ENCODE peak calls at places on chromosomes 6 and 20, in seven cellular contexts. K, Z, Y, F, J, A and B are unnamed samples.

GRCh38 chr6:46062312-46062711 is 46.7 kb upstream of the CLIC5 start:
- DNase-seq in K (no peak), Z (no peak), Y (no peak), F (no peak), J (no peak), A (no peak), B (no peak)

GRCh38 chr6:124793406-124793805 is 168.8 kb upstream of the RNF217 start:
- DNase-seq in K (no peak), Z (no peak), Y (no peak), F (no peak), J (peak), A (no peak), B (no peak)

GRCh38 chr20:57649617-57650015 is 29.4 kb upstream of the ZBP1 start:
- DNase-seq in K (peak), Z (no peak), Y (no peak), F (peak), J (no peak), A (no peak), B (no peak)

GRCh38 chr6:137389150-137389664 is 105.0 kb downstream of the OLIG3 start:
- DNase-seq in K (peak), Z (no peak), Y (peak), F (no peak), J (no peak), A (no peak), B (peak)

GRCh38 chr6:4891171-4891570 is 112.7 kb downstream of the RPP40 start:
- DNase-seq in K (no peak), Z (no peak), Y (no peak), F (no peak), J (no peak), A (no peak), B (no peak)

GRCh38 chr20:5806457-5807263 is 56.5 kb downstream of the SHLD1 start:
- DNase-seq in K (no peak), Z (no peak), Y (no peak), F (no peak), J (no peak), A (no peak), B (no peak)

GRCh38 chr6:143139239-143139784 is 78.6 kb downstream of the AIG1 start:
- DNase-seq in K (no peak), Z (no peak), Y (no peak), F (peak), J (no peak), A (no peak), B (no peak)

GRCh38 chr6:28277746-28278145 is 3.6 kb upstream of the PGBD1 start:
- DNase-seq in K (no peak), Z (no peak), Y (no peak), F (no peak), J (no peak), A (peak), B (no peak)

GRCh38 chr6:85405175-85405852 is 44.6 kb upstream of the NT5E start:
- DNase-seq in K (no peak), Z (no peak), Y (no peak), F (no peak), J (no peak), A (no peak), B (peak)